ENCODE peak calls at places on chromosomes 2 and 18, in ten cellular contexts. D is progenitor cell of endocrine pancreas, F is Karpas-422, O is HEK293T, P is HFF-Myc, I is LoVo, A is endothelial cell of umbilical vein, Z is activated gamma-delta T cell treated with Interleukin-2 at 50 U/mL for 16 hours, V is GM23248, B is AG10803. T is an unnamed sample.

GRCh38 chr2:45132551-45132950 is 123.3 kb upstream of the SIX2 start:
- DNase-seq in A (no peak), O (no peak), D (no peak), B (no peak), F (no peak), V (no peak), Z (no peak), I (no peak), P (no peak), T (peak; percentile 7)

GRCh38 chr18:74806700-74807416 is 209.2 kb downstream of the ZNF407 start:
- DNase-seq in F (peak; percentile 87), O (no peak), P (peak; percentile 36), B (peak; percentile 78), A (peak; percentile 66), D (no peak), I (peak; percentile 83), V (peak; percentile 91), Z (no peak), T (peak; percentile 66)

GRCh38 chr2:160140471-160140870 is 59.6 kb downstream of the ITGB6 start:
- DNase-seq in F (no peak), P (no peak), V (peak; percentile 41), D (no peak), B (peak; percentile 28), I (peak; percentile 17), Z (no peak), O (no peak), A (no peak), T (no peak)

GRCh38 chr2:28635251-28635650 is 116.4 kb upstream of the PPP1CB start:
- DNase-seq in A (peak; percentile 26), I (no peak), Z (no peak), D (no peak), P (no peak), B (no peak), O (no peak), F (no peak), V (no peak), T (no peak)

GRCh38 chr2:218880749-218881594 is at the start of gene WNT10A:
- DNase-seq in Z (no peak), O (no peak), V (no peak), P (no peak), F (no peak), I (no peak), D (no peak), B (no peak), A (no peak), T (no peak)

GRCh38 chr2:42812899-42813479 is 20.6 kb upstream of the HAAO start:
- DNase-seq in P (no peak), V (peak; percentile 53), Z (no peak), A (peak; percentile 56), B (peak; percentile 25), I (peak; percentile 24), O (peak; percentile 22), F (no peak), D (no peak), T (peak; percentile 57)

GRCh38 chr2:9309147-9309546 is 102.5 kb downstream of the ASAP2 start:
- DNase-seq in O (no peak), V (no peak), A (no peak), Z (no peak), P (no peak), D (no peak), F (no peak), I (no peak), B (no peak), T (no peak)

GRCh38 chr18:48787523-48788151 is 163.1 kb downstream of the SMAD7 start:
- DNase-seq in D (no peak), F (no peak), Z (no peak), I (no peak), O (no peak), A (no peak), P (no peak), B (peak; percentile 32), V (peak; percentile 43), T (no peak)

GRCh38 chr18:79394438-79395307 is 1.1 kb upstream of the NFATC1 start:
- DNase-seq in P (no peak), Z (peak; percentile 34), B (peak; percentile 82), O (peak; percentile 28), I (peak; percentile 17), D (no peak), V (peak; percentile 85), F (peak; percentile 71), A (peak; percentile 59), T (peak; percentile 58)

GRCh38 chr2:6447209-6447608 is 418.5 kb downstream of the CMPK2 start:
- DNase-seq in O (no peak), I (no peak), F (no peak), D (no peak), V (no peak), P (no peak), A (no peak), Z (no peak), B (no peak), T (no peak)

GRCh38 chr2:137228566-137228965 is 463.2 kb downstream of the THSD7B start:
- DNase-seq in A (no peak), B (peak; percentile 59), I (no peak), P (peak; percentile 32), V (peak; percentile 57), Z (no peak), D (no peak), O (no peak), F (no peak), T (no peak)

GRCh38 chr18:46222710-46223360 is 118.7 kb downstream of the HAUS1 start:
- DNase-seq in Z (no peak), A (no peak), F (no peak), D (no peak), P (no peak), V (no peak), B (no peak), O (no peak), I (no peak), T (no peak)

GRCh38 chr2:190407246-190407661 is 901 bp upstream of the MFSD6 start:
- DNase-seq in P (no peak), B (no peak), A (no peak), O (no peak), V (no peak), D (no peak), F (no peak), Z (no peak), I (no peak), T (peak; percentile 15)

GRCh38 chr2:118013221-118013723 is 598 bp downstream of the CCDC93 start:
- DNase-seq in A (peak; percentile 21), D (peak; percentile 37), O (peak; percentile 62), F (peak; percentile 61), B (peak; percentile 25), V (peak; percentile 66), P (no peak), I (peak; percentile 35), Z (peak; percentile 17), T (peak; percentile 36)

GRCh38 chr18:24063121-24063731 is 48.7 kb downstream of the TTC39C start:
- DNase-seq in A (no peak), I (no peak), B (peak; percentile 50), O (no peak), D (no peak), Z (no peak), P (no peak), F (no peak), V (peak; percentile 66), T (no peak)

GRCh38 chr18:4241218-4241617 is 213.9 kb downstream of the DLGAP1 start:
- DNase-seq in B (no peak), O (no peak), V (no peak), A (no peak), F (no peak), P (no peak), Z (no peak), D (no peak), I (no peak), T (no peak)

GRCh38 chr18:11494093-11494492 is 115.3 kb upstream of the SLC35G4 start:
- DNase-seq in P (no peak), A (peak; percentile 46), V (peak; percentile 57), Z (no peak), O (no peak), I (no peak), B (peak; percentile 74), D (no peak), F (no peak), T (peak; percentile 65)

GRCh38 chr2:105780606-105781005 is 35.9 kb downstream of the NCK2 start:
- DNase-seq in O (no peak), F (no peak), P (no peak), D (no peak), Z (no peak), I (no peak), B (no peak), A (no peak), V (no peak), T (peak; percentile 21)

GRCh38 chr18:12246849-12247808 is 7.0 kb upstream of the CIDEA start:
- DNase-seq in F (peak; percentile 63), O (no peak), V (peak; percentile 15), P (no peak), B (no peak), I (no peak), A (peak; percentile 37), Z (no peak), D (no peak), T (peak; percentile 69)

GRCh38 chr18:31487251-31488015 is 10.5 kb upstream of the DSG2 start:
- DNase-seq in O (no peak), V (peak; percentile 88), I (no peak), F (no peak), A (no peak), B (peak; percentile 71), P (no peak), Z (no peak), D (no peak), T (no peak)

GRCh38 chr2:64807417-64807816 is 153.7 kb upstream of the SERTAD2 start:
- DNase-seq in B (peak; percentile 99), O (no peak), I (peak; percentile 76), F (no peak), D (no peak), P (peak; percentile 97), A (peak; percentile 89), V (peak; percentile 100), Z (no peak), T (peak; percentile 94)

GRCh38 chr2:10978112-10978670 is 66.5 kb downstream of the KCNF1 start:
- DNase-seq in A (no peak), B (no peak), V (no peak), O (no peak), F (no peak), I (no peak), D (no peak), P (no peak), Z (no peak), T (no peak)

GRCh38 chr2:240322231-240322955 is 113.1 kb upstream of the GPC1 start:
- DNase-seq in D (no peak), P (no peak), F (no peak), A (no peak), B (peak; percentile 29), V (peak; percentile 23), I (no peak), Z (no peak), O (no peak), T (no peak)

GRCh38 chr2:62180960-62181359 is 15.0 kb upstream of the B3GNT2 start:
- DNase-seq in Z (no peak), V (no peak), O (no peak), F (no peak), A (no peak), I (no peak), P (no peak), D (no peak), B (no peak), T (no peak)

GRCh38 chr2:112958428-112959108 is 19.2 kb upstream of the IL36G start:
- DNase-seq in P (peak; percentile 39), F (peak; percentile 82), O (peak; percentile 62), D (no peak), V (peak; percentile 75), Z (peak; percentile 22), I (peak; percentile 56), A (peak; percentile 51), B (peak; percentile 64), T (peak; percentile 77)

GRCh38 chr2:177708660-177709328 is 316.2 kb downstream of the AGPS start:
- DNase-seq in B (no peak), P (no peak), Z (no peak), I (no peak), O (no peak), D (no peak), V (no peak), F (no peak), A (no peak), T (no peak)

GRCh38 chr2:197158591-197159550 is 151.7 kb downstream of the ANKRD44 start:
- DNase-seq in P (no peak), F (no peak), D (no peak), V (peak; percentile 30), A (no peak), Z (no peak), O (no peak), B (no peak), I (no peak), T (peak; percentile 25)

GRCh38 chr18:63168287-63168686 is 151.3 kb downstream of the BCL2 start:
- DNase-seq in F (no peak), O (no peak), I (no peak), Z (no peak), B (no peak), P (no peak), D (no peak), V (no peak), A (no peak), T (no peak)